ENCODE peak calls at places on chromosomes 3 and 15, in four cellular contexts. Y is HEK293T, V is HepG2, L is GM12878. E is an unnamed sample.

GRCh38 chr3:192246847-192247520 is 480.4 kb downstream of the FGF12 start:
- DNase-seq in Y (no peak), V (no peak), L (no peak), E (no peak)

GRCh38 chr15:95921404-95921803 is 409.1 kb upstream of the NR2F2 start:
- DNase-seq in Y (no peak), V (no peak), L (no peak), E (no peak)

GRCh38 chr3:14440531-14441239 is 38.3 kb downstream of the SLC6A6 start:
- DNase-seq in Y (no peak), V (no peak), L (no peak), E (no peak)

GRCh38 chr3:168847293-168847883 is 751.7 kb upstream of the GOLIM4 start:
- DNase-seq in Y (peak; percentile 29), V (no peak), L (peak; percentile 12), E (no peak)

GRCh38 chr3:187610926-187611545 is 59.2 kb downstream of the SST start:
- DNase-seq in Y (no peak), V (no peak), L (no peak), E (no peak)

GRCh38 chr3:17782751-17783150 is 40.3 kb upstream of the TBC1D5 start:
- DNase-seq in Y (no peak), V (no peak), L (no peak), E (no peak)

GRCh38 chr3:13475871-13476590 is 4.1 kb upstream of the HDAC11 start:
- DNase-seq in Y (no peak), V (peak; percentile 90), L (no peak), E (no peak)

GRCh38 chr15:84840741-84841429 is 23.7 kb downstream of the ALPK3 start:
- DNase-seq in Y (no peak), V (peak; percentile 51), L (no peak), E (no peak)

GRCh38 chr15:52466134-52466701 is 62.5 kb downstream of the MYO5A start:
- DNase-seq in Y (no peak), V (no peak), L (peak; percentile 97), E (no peak)

GRCh38 chr15:90190606-90191343 is 10.4 kb upstream of the SEMA4B start:
- DNase-seq in Y (no peak), V (no peak), L (no peak), E (no peak)

GRCh38 chr3:47578119-47578630 is 490 bp downstream of the CSPG5 start:
- DNase-seq in Y (peak; percentile 87), V (no peak), L (no peak), E (peak; percentile 77)

GRCh38 chr3:140922634-140923033 is 19.0 kb upstream of the SLC25A36 start:
- DNase-seq in Y (no peak), V (no peak), L (no peak), E (no peak)

GRCh38 chr3:118534519-118534918 is 500.1 kb downstream of the IGSF11 start:
- DNase-seq in Y (no peak), V (no peak), L (no peak), E (no peak)

GRCh38 chr3:53495091-53495517 is 693 bp downstream of the CACNA1D start:
- DNase-seq in Y (no peak), V (no peak), L (no peak), E (no peak)

GRCh38 chr15:33091983-33092688 is 102.4 kb downstream of the FMN1 start:
- DNase-seq in Y (no peak), V (no peak), L (no peak), E (no peak)

GRCh38 chr3:172125963-172126403 is 86.6 kb downstream of the FNDC3B start:
- DNase-seq in Y (peak; percentile 54), V (no peak), L (no peak), E (no peak)

GRCh38 chr15:48472756-48473155 is 141.5 kb downstream of the DUT start:
- DNase-seq in Y (no peak), V (no peak), L (no peak), E (no peak)

GRCh38 chr3:151282921-151283320 is 4.6 kb upstream of the P2RY14 start:
- DNase-seq in Y (peak; percentile 57), V (peak; percentile 60), L (no peak), E (no peak)

GRCh38 chr3:140420621-140421357 is 257.1 kb upstream of the TRIM42 start:
- DNase-seq in Y (no peak), V (peak; percentile 20), L (no peak), E (no peak)

GRCh38 chr3:97235611-97236315 is 421.4 kb downstream of the EPHA6 start:
- DNase-seq in Y (no peak), V (no peak), L (no peak), E (no peak)

GRCh38 chr3:73765878-73766564 is 141.3 kb upstream of the PDZRN3 start:
- DNase-seq in Y (no peak), V (no peak), L (no peak), E (no peak)

GRCh38 chr15:100106732-100107131 is 235.0 kb downstream of the ADAMTS17 start:
- DNase-seq in Y (no peak), V (no peak), L (no peak), E (no peak)

GRCh38 chr3:38650248-38650940 is 907 bp upstream of the SCN5A start:
- DNase-seq in Y (no peak), V (no peak), L (no peak), E (no peak)

GRCh38 chr15:93152264-93152884 is 63.4 kb upstream of the RGMA start:
- DNase-seq in Y (no peak), V (no peak), L (no peak), E (no peak)

GRCh38 chr3:1726741-1727140 is 371.9 kb upstream of the CNTN4 start:
- DNase-seq in Y (no peak), V (no peak), L (no peak), E (no peak)

GRCh38 chr3:127483902-127484591 is 106.5 kb downstream of the TPRA1 start:
- DNase-seq in Y (no peak), V (no peak), L (peak; percentile 38), E (no peak)

GRCh38 chr15:64461577-64462162 is 1.3 kb downstream of the ZNF609 start:
- DNase-seq in Y (peak; percentile 10), V (peak; percentile 6), L (no peak), E (no peak)

GRCh38 chr3:66350601-66351000 is 129.8 kb downstream of the SLC25A26 start:
- DNase-seq in Y (no peak), V (no peak), L (no peak), E (no peak)

DNA sequence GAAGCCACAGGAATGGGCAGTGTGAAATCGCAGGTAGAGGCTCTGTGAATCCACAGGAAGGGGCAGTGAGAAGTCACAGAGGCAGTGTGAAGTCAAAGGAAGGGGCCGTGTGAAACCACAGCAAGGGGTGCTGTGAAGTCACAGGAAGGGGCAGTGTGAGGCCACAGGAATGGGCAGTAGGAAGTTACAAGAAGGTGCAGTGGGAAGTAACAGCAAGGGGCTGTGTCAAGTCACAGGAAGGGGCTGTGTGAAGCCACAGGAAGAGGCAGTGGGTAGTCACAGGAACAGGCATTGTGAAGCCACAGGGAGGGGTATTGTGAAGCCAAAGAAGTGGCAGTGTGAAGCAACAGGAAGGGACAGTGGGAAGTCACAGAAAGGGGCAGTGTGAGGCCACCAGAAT is 34.1 kb downstream of the GASK1A start:
- DNase-seq in Y (no peak), V (no peak), L (no peak), E (no peak)
- TF ChIP-seq SUZ12 in Y (no peak), V (no peak), L (no peak), E (no peak)

GRCh38 chr3:132713977-132714727 is 8.1 kb downstream of the NPHP3 start:
- DNase-seq in Y (no peak), V (no peak), L (no peak), E (no peak)

GRCh38 chr3:132721479-132722164 is 587 bp downstream of the NPHP3 start:
- DNase-seq in Y (peak; percentile 48), V (peak; percentile 59), L (no peak), E (peak; percentile 78)

GRCh38 chr3:132716372-132716771 is 5.8 kb downstream of the NPHP3 start:
- DNase-seq in Y (no peak), V (no peak), L (no peak), E (no peak)
- TF ChIP-seq SUZ12 in Y (no peak), V (no peak), L (no peak), E (no peak)

GRCh38 chr15:98889930-98890695 is 117.5 kb downstream of the PGPEP1L start:
- DNase-seq in Y (no peak), V (no peak), L (no peak), E (no peak)
- TF ChIP-seq SUZ12 in Y (no peak), V (no peak), L (no peak), E (no peak)

GRCh38 chr15:70474682-70475438 is 288.5 kb downstream of the UACA start:
- DNase-seq in Y (no peak), V (no peak), L (no peak), E (no peak)
- TF ChIP-seq SUZ12 in Y (no peak), V (no peak), L (no peak), E (no peak)

DNA sequence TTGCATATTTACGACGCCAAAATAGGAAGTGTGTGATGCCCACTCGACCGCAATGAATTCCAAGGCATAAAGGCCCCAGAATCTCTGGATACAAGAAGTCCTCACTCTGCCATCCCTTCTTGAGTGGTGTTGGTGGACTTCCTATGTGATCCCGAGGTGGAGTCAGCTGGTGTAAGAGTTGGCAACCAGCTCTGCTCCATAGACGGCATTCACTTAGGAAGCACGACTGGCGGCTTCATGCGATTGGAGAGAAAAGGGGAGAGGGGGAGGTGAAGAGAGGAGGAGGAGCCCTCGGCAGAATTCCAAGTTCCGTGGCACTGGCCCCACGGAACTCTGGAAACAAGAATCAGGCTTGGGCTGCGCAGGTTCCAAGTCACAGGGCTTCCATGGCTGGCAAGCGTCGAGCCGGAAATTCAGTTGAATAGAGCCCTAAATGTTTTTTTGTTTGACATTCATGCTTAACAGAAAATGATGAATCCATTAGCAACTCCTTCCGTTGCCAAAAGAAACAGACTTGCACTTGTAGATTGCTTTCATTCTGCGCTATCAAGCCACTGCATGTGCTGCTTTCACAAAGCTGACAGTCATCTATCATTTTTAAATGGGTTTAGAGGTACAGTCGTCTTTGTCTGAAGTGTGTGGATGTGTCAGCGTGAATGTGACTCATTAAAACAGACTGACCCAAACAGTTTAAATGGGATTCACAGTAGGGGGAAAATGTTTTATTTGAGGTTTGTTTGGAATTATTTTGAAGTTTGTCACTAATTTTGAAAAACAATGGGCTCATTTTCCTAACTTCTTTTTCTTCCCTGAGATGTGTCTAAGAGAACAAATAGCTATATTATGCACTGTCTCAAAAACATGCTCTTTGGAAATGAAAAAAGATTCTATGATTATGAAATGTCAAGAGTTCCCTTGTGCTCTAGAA is 428.3 kb upstream of the ATP11B start:
- DNase-seq in Y (peak; percentile 18), V (no peak), L (no peak), E (no peak)
- TF ChIP-seq SUZ12 in Y (no peak), V (no peak), L (no peak), E (no peak)

GRCh38 chr3:122793568-122794416 is at the start of gene HSPBAP1:
- DNase-seq in Y (peak; percentile 88), V (peak; percentile 84), L (peak; percentile 68), E (peak; percentile 94)
- TF ChIP-seq SUZ12 in Y (no peak), V (no peak), L (no peak), E (no peak)

GRCh38 chr3:177995006-177995732 is 541.1 kb upstream of the KCNMB2 start:
- DNase-seq in Y (no peak), V (no peak), L (no peak), E (no peak)
- TF ChIP-seq SUZ12 in Y (no peak), V (no peak), L (no peak), E (no peak)